ENCODE peak calls at places on chromosomes 4 and X, in five cellular contexts. One of them, this sample, is unnamed.

GRCh38 chr4:117093581-117093980 is 8.2 kb upstream of the TRAM1L1 start:
- DNase-seq in ascending aorta: no peak
- DNase-seq in aorta: no peak
- DNase-seq in HCT116: no peak
- DNase-seq in mesenchymal stem cell: peak; percentile 12
- DNase-seq in this sample: no peak

GRCh38 chrX:153029875-153030274 is 26.4 kb upstream of the PNMA3 start:
- DNase-seq in ascending aorta: no peak
- DNase-seq in aorta: no peak
- DNase-seq in HCT116: no peak
- DNase-seq in mesenchymal stem cell: no peak
- DNase-seq in this sample: no peak

GRCh38 chr4:32161382-32161781 is 1441.2 kb downstream of the PCDH7 start:
- DNase-seq in ascending aorta: no peak
- DNase-seq in aorta: no peak
- DNase-seq in HCT116: no peak
- DNase-seq in mesenchymal stem cell: peak; percentile 12
- DNase-seq in this sample: no peak

GRCh38 chrX:119041175-119041574 is 31.6 kb upstream of the CT47C1 start:
- DNase-seq in ascending aorta: no peak
- DNase-seq in aorta: no peak
- DNase-seq in HCT116: peak; percentile 32
- DNase-seq in mesenchymal stem cell: peak; percentile 89
- DNase-seq in this sample: no peak

GRCh38 chr4:44425614-44426208 is 22.9 kb downstream of the KCTD8 start:
- DNase-seq in ascending aorta: no peak
- DNase-seq in aorta: no peak
- DNase-seq in HCT116: no peak
- DNase-seq in mesenchymal stem cell: no peak
- DNase-seq in this sample: no peak

GRCh38 chr4:19739101-19739651 is 512.5 kb upstream of the SLIT2 start:
- DNase-seq in ascending aorta: no peak
- DNase-seq in aorta: no peak
- DNase-seq in HCT116: peak; percentile 78
- DNase-seq in mesenchymal stem cell: peak; percentile 88
- DNase-seq in this sample: no peak

GRCh38 chr4:5693871-5694270 is 14.5 kb downstream of the EVC2 start:
- DNase-seq in ascending aorta: no peak
- DNase-seq in aorta: no peak
- DNase-seq in HCT116: no peak
- DNase-seq in mesenchymal stem cell: no peak
- DNase-seq in this sample: no peak

GRCh38 chr4:89829470-89830138 is 7.4 kb downstream of the SNCA start:
- DNase-seq in ascending aorta: no peak
- DNase-seq in aorta: no peak
- DNase-seq in HCT116: no peak
- DNase-seq in mesenchymal stem cell: peak; percentile 45
- DNase-seq in this sample: peak; percentile 67

GRCh38 chr4:113885291-113885690 is 94.2 kb downstream of the ARSJ start:
- DNase-seq in ascending aorta: no peak
- DNase-seq in aorta: no peak
- DNase-seq in HCT116: no peak
- DNase-seq in mesenchymal stem cell: no peak
- DNase-seq in this sample: no peak

GRCh38 chrX:24148535-24149345 is 789 bp upstream of the ZFX start:
- DNase-seq in ascending aorta: no peak
- DNase-seq in aorta: no peak
- DNase-seq in HCT116: no peak
- DNase-seq in mesenchymal stem cell: peak; percentile 60
- DNase-seq in this sample: no peak

GRCh38 chrX:129686422-129686948 is 31.7 kb upstream of the APLN start:
- DNase-seq in ascending aorta: no peak
- DNase-seq in aorta: no peak
- DNase-seq in HCT116: no peak
- DNase-seq in mesenchymal stem cell: peak; percentile 22
- DNase-seq in this sample: no peak

GRCh38 chr4:69849297-69849696 is 10.6 kb downstream of the SULT1E1 start:
- DNase-seq in ascending aorta: no peak
- DNase-seq in aorta: no peak
- DNase-seq in HCT116: no peak
- DNase-seq in mesenchymal stem cell: peak; percentile 22
- DNase-seq in this sample: no peak

GRCh38 chr4:113674251-113674650 is 87.3 kb downstream of the CAMK2D start:
- DNase-seq in ascending aorta: no peak
- DNase-seq in aorta: no peak
- DNase-seq in HCT116: no peak
- DNase-seq in mesenchymal stem cell: no peak
- DNase-seq in this sample: no peak

GRCh38 chr4:183471960-183472708 is 27.7 kb downstream of the CDKN2AIP start:
- DNase-seq in ascending aorta: peak; percentile 47
- DNase-seq in aorta: peak; percentile 95
- DNase-seq in HCT116: peak; percentile 36
- DNase-seq in mesenchymal stem cell: peak; percentile 75
- DNase-seq in this sample: peak; percentile 73

GRCh38 chr4:101044766-101045165 is 302.6 kb downstream of the PPP3CA start:
- DNase-seq in ascending aorta: no peak
- DNase-seq in aorta: no peak
- DNase-seq in HCT116: no peak
- DNase-seq in mesenchymal stem cell: no peak
- DNase-seq in this sample: no peak

GRCh38 chr4:24210332-24210902 is 320.6 kb upstream of the PPARGC1A start:
- DNase-seq in ascending aorta: no peak
- DNase-seq in aorta: peak; percentile 85
- DNase-seq in HCT116: no peak
- DNase-seq in mesenchymal stem cell: peak; percentile 86
- DNase-seq in this sample: no peak

GRCh38 chrX:108165349-108166111 is 74.0 kb downstream of the ATG4A start:
- DNase-seq in ascending aorta: no peak
- DNase-seq in aorta: no peak
- DNase-seq in HCT116: peak; percentile 15
- DNase-seq in mesenchymal stem cell: peak; percentile 48
- DNase-seq in this sample: no peak

GRCh38 chrX:21905209-21905735 is 35.2 kb upstream of the SMS start:
- DNase-seq in ascending aorta: no peak
- DNase-seq in aorta: no peak
- DNase-seq in HCT116: no peak
- DNase-seq in mesenchymal stem cell: no peak
- DNase-seq in this sample: no peak

GRCh38 chr4:4461850-4462249 is 74.9 kb downstream of the NSG1 start:
- DNase-seq in ascending aorta: no peak
- DNase-seq in aorta: no peak
- DNase-seq in HCT116: no peak
- DNase-seq in mesenchymal stem cell: no peak
- DNase-seq in this sample: no peak

GRCh38 chrX:45986971-45987370 is 558.2 kb downstream of the ZNF674 start:
- DNase-seq in ascending aorta: no peak
- DNase-seq in aorta: no peak
- DNase-seq in HCT116: no peak
- DNase-seq in mesenchymal stem cell: no peak
- DNase-seq in this sample: no peak

GRCh38 chrX:119417842-119418241 is 18.7 kb downstream of the SLC25A43 start:
- DNase-seq in ascending aorta: no peak
- DNase-seq in aorta: no peak
- DNase-seq in HCT116: no peak
- DNase-seq in mesenchymal stem cell: no peak
- DNase-seq in this sample: no peak

GRCh38 chr4:146232131-146232722 is 17.9 kb downstream of the REELD1 start:
- DNase-seq in ascending aorta: no peak
- DNase-seq in aorta: no peak
- DNase-seq in HCT116: no peak
- DNase-seq in mesenchymal stem cell: no peak
- DNase-seq in this sample: no peak

GRCh38 chrX:18377802-18378201 is 23.3 kb upstream of the SCML2 start:
- DNase-seq in ascending aorta: no peak
- DNase-seq in aorta: no peak
- DNase-seq in HCT116: peak; percentile 29
- DNase-seq in mesenchymal stem cell: peak; percentile 21
- DNase-seq in this sample: peak; percentile 21

GRCh38 chr4:146029939-146030710 is 91.5 kb upstream of the ZNF827 start:
- DNase-seq in ascending aorta: no peak
- DNase-seq in aorta: no peak
- DNase-seq in HCT116: no peak
- DNase-seq in mesenchymal stem cell: no peak
- DNase-seq in this sample: no peak

GRCh38 chr4:123284166-123284565 is 112.4 kb upstream of the SPRY1 start:
- DNase-seq in ascending aorta: no peak
- DNase-seq in aorta: no peak
- DNase-seq in HCT116: no peak
- DNase-seq in mesenchymal stem cell: no peak
- DNase-seq in this sample: no peak

GRCh38 chr4:1577818-1578217 is 106.3 kb downstream of the FAM53A start:
- DNase-seq in ascending aorta: no peak
- DNase-seq in aorta: peak; percentile 73
- DNase-seq in HCT116: no peak
- DNase-seq in mesenchymal stem cell: no peak
- DNase-seq in this sample: no peak

GRCh38 chr4:1576961-1577814 is 106.9 kb downstream of the FAM53A start:
- DNase-seq in ascending aorta: no peak
- DNase-seq in aorta: peak; percentile 74
- DNase-seq in HCT116: no peak
- DNase-seq in mesenchymal stem cell: no peak
- DNase-seq in this sample: no peak

GRCh38 chr4:1578968-1579833 is 104.9 kb downstream of the FAM53A start:
- DNase-seq in ascending aorta: peak; percentile 56
- DNase-seq in aorta: peak; percentile 93
- DNase-seq in HCT116: peak; percentile 65
- DNase-seq in mesenchymal stem cell: peak; percentile 82
- DNase-seq in this sample: peak; percentile 68

GRCh38 chr4:1579834-1580686 is 104.1 kb downstream of the FAM53A start:
- DNase-seq in ascending aorta: peak; percentile 24
- DNase-seq in aorta: peak; percentile 96
- DNase-seq in HCT116: peak; percentile 54
- DNase-seq in mesenchymal stem cell: peak; percentile 91
- DNase-seq in this sample: peak; percentile 97

DNA sequence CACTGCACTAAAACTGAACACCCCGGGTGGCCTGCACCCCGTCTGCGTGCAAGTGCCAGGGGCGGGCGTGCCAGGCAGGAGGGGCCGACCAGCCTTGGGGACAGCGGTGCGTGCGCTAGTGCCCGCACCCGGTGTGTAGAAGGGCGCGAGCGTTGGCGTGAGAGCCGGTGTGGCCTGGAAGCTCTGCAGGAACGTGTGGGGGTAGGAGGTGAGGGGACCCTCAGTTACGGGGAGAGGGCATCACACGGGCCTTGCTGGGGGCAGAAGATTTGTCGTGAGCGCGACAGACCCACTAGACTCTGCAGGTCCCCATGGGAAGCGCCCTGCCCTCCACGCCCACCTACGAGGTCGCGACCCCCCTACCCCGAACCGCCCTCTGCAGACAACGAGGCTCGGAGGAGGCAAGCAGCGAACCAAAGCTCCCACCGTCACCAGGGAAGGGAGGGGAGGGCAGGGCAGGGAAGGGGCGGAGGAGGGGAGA is 105.8 kb downstream of the FAM53A start:
- DNase-seq in ascending aorta: no peak
- DNase-seq in aorta: peak; percentile 77
- DNase-seq in HCT116: no peak
- DNase-seq in mesenchymal stem cell: no peak
- DNase-seq in this sample: no peak
- H3K4me3 ChIP-seq in ascending aorta: peak overlapping the region; percentile 95
- H3K4me3 ChIP-seq in aorta: no peak overlapping the region
- H3K4me3 ChIP-seq in HCT116: no peak overlapping the region
- H3K4me3 ChIP-seq in mesenchymal stem cell: peak overlapping the region; percentile 70
- H3K4me3 ChIP-seq in this sample: no peak overlapping the region

GRCh38 chr4:2790583-2791517 is 2.0 kb upstream of the SH3BP2 start:
- DNase-seq in ascending aorta: no peak
- DNase-seq in aorta: peak; percentile 72
- DNase-seq in HCT116: no peak
- DNase-seq in mesenchymal stem cell: no peak
- DNase-seq in this sample: no peak

GRCh38 chr4:2792396-2792710 is 532 bp upstream of the SH3BP2 start:
- DNase-seq in ascending aorta: no peak
- DNase-seq in aorta: no peak
- DNase-seq in HCT116: no peak
- DNase-seq in mesenchymal stem cell: no peak
- DNase-seq in this sample: no peak

GRCh38 chr4:2789801-2790582 is 2.9 kb upstream of the SH3BP2 start:
- DNase-seq in ascending aorta: no peak
- DNase-seq in aorta: peak; percentile 63
- DNase-seq in HCT116: no peak
- DNase-seq in mesenchymal stem cell: no peak
- DNase-seq in this sample: no peak

GRCh38 chr4:2792711-2793577 is at the start of gene SH3BP2:
- DNase-seq in ascending aorta: no peak
- DNase-seq in aorta: peak; percentile 95
- DNase-seq in HCT116: peak; percentile 40
- DNase-seq in mesenchymal stem cell: peak; percentile 72
- DNase-seq in this sample: no peak

GRCh38 chr4:2791518-2792395 is 1.1 kb upstream of the SH3BP2 start:
- DNase-seq in ascending aorta: no peak
- DNase-seq in aorta: peak; percentile 59
- DNase-seq in HCT116: no peak
- DNase-seq in mesenchymal stem cell: no peak
- DNase-seq in this sample: no peak
- H3K4me1 ChIP-seq in ascending aorta: peaks cover 17% of the 10 kb centered on the region
- H3K4me1 ChIP-seq in aorta: no peaks in the 10 kb centered on the region
- H3K4me1 ChIP-seq in HCT116: peaks cover 42% of the 10 kb centered on the region
- H3K4me1 ChIP-seq in mesenchymal stem cell: peaks cover 45% of the 10 kb centered on the region
- H3K4me1 ChIP-seq in this sample: peaks cover 35% of the 10 kb centered on the region

GRCh38 chrX:151699746-151700145 is 4.5 kb downstream of the PRRG3 start:
- DNase-seq in ascending aorta: no peak
- DNase-seq in aorta: no peak
- DNase-seq in HCT116: no peak
- DNase-seq in mesenchymal stem cell: no peak
- DNase-seq in this sample: no peak
- H3K9me3 ChIP-seq in ascending aorta: no peaks in the 10 kb centered on the region
- H3K9me3 ChIP-seq in aorta: no peaks in the 10 kb centered on the region
- H3K9me3 ChIP-seq in HCT116: no peaks in the 10 kb centered on the region
- H3K9me3 ChIP-seq in mesenchymal stem cell: no peaks in the 10 kb centered on the region
- H3K9me3 ChIP-seq in this sample: no peaks in the 10 kb centered on the region

DNA sequence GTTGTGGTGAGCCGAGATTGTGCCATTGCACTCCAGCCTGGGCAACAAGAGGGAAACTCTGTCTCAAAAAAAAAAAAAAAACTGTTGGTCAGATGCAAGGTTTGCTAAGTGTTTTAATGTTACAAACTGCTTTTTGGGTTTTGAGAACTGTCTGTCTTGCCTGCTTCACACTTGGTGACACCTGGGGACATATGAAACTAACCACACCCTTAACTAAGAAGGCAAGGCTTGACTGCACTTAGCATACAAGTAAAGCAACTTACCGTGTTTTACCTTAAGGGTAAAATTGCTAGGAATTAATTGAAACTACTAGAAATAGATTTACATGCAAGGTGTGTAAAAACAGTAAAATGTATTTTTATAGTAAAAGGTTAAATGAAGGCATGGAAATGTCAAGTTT is 180.4 kb downstream of the OR13H1 start:
- DNase-seq in ascending aorta: no peak
- DNase-seq in aorta: no peak
- DNase-seq in HCT116: no peak
- DNase-seq in mesenchymal stem cell: no peak
- DNase-seq in this sample: no peak
- H3K4me3 ChIP-seq in ascending aorta: no peak overlapping the region
- H3K4me3 ChIP-seq in aorta: no peak overlapping the region
- H3K4me3 ChIP-seq in HCT116: no peak overlapping the region
- H3K4me3 ChIP-seq in mesenchymal stem cell: no peak overlapping the region
- H3K4me3 ChIP-seq in this sample: no peak overlapping the region

This sample was measured in naive thymus-derived CD4-positive, alpha-beta T cell.